ENCODE peak calls at places on chromosome 3, in six cellular contexts. D is GM04504, Y is AG20443, U is SK-N-DZ, B is T-helper 1 cell, T is endothelial cell. W is an unnamed sample.
A peak's percentile ranks its signal among the peaks of the same experiment; 100 is the strongest.

GRCh38 chr3:85571835-85572234 is 613.0 kb downstream of the CADM2 start:
- DNase-seq in D (no peak), U (no peak), Y (no peak), T (no peak), B (no peak), W (no peak)

GRCh38 chr3:31546152-31546551 is 13.4 kb downstream of the STT3B start:
- DNase-seq in U (no peak), T (no peak), Y (peak; percentile 14), D (no peak), B (no peak), W (no peak)

GRCh38 chr3:123618768-123619484 is 34.1 kb upstream of the HACD2 start:
- DNase-seq in U (no peak), T (no peak), B (no peak), Y (peak; percentile 55), D (peak; percentile 23), W (no peak)

GRCh38 chr3:46300461-46300789 is 53.5 kb upstream of the CCR2 start:
- DNase-seq in U (no peak), T (no peak), D (no peak), B (no peak), Y (no peak), W (no peak)

GRCh38 chr3:69542265-69543079 is 156.6 kb upstream of the FRMD4B start:
- DNase-seq in D (no peak), B (no peak), U (peak; percentile 79), Y (no peak), T (peak; percentile 51), W (no peak)

GRCh38 chr3:106013971-106014370 is 145.2 kb upstream of the CBLB start:
- DNase-seq in D (peak; percentile 85), T (no peak), B (no peak), Y (peak; percentile 61), U (no peak), W (no peak)

GRCh38 chr3:71416868-71417267 is 166.7 kb downstream of the FOXP1 start:
- DNase-seq in D (no peak), U (no peak), Y (no peak), B (no peak), T (no peak), W (no peak)

GRCh38 chr3:144556392-144556791 is 584.8 kb downstream of the DIPK2A start:
- DNase-seq in Y (peak; percentile 16), T (no peak), U (no peak), D (no peak), B (no peak), W (no peak)

GRCh38 chr3:95097493-95097892 is 1034.6 kb downstream of the NSUN3 start:
- DNase-seq in T (no peak), B (no peak), U (no peak), Y (no peak), D (no peak), W (no peak)

GRCh38 chr3:86785381-86785780 is 205.6 kb downstream of the VGLL3 start:
- DNase-seq in B (no peak), U (no peak), Y (peak; percentile 38), T (no peak), D (no peak), W (no peak)

GRCh38 chr3:193829781-193830180 is 236.8 kb downstream of the OPA1 start:
- DNase-seq in U (no peak), D (peak; percentile 9), B (no peak), Y (peak; percentile 82), T (no peak), W (no peak)

GRCh38 chr3:87397210-87397609 is 120.8 kb upstream of the POU1F1 start:
- DNase-seq in Y (no peak), B (no peak), D (no peak), U (no peak), T (no peak), W (no peak)

GRCh38 chr3:174986685-174987084 is 127.6 kb downstream of the NAALADL2 start:
- DNase-seq in T (no peak), B (no peak), Y (peak; percentile 21), D (no peak), U (no peak), W (no peak)

GRCh38 chr3:17407576-17407975 is 334.9 kb downstream of the TBC1D5 start:
- DNase-seq in B (no peak), U (no peak), T (no peak), D (no peak), Y (peak; percentile 55), W (no peak)

GRCh38 chr3:124272611-124273151 is 280.8 kb upstream of the ROPN1 start:
- DNase-seq in U (no peak), Y (peak; percentile 26), T (no peak), B (no peak), D (no peak), W (no peak)